ENCODE peak calls at places on chromosomes 13 and 19, in four cellular contexts. D is A549, Z is SK-N-SH, W is HepG2. A is an unnamed sample.

GRCh38 chr19:5557691-5558090 is 10.1 kb downstream of the TINCR start:
- DNase-seq in D (no peak), Z (no peak), W (no peak), A (no peak)

GRCh38 chr19:4976412-4977298 is 7.7 kb downstream of the KDM4B start:
- DNase-seq in D (peak), Z (peak), W (peak), A (peak)

GRCh38 chr19:44648536-44649370 is 5.0 kb downstream of the PVR start:
- DNase-seq in D (no peak), Z (no peak), W (no peak), A (no peak)

GRCh38 chr19:10510301-10510802 is 6.9 kb downstream of the S1PR5 start:
- DNase-seq in D (peak), Z (peak), W (peak), A (peak)

GRCh38 chr19:48962029-48962848 is 2.9 kb upstream of the FTL start:
- DNase-seq in D (peak), Z (no peak), W (peak), A (peak)

GRCh38 chr13:98749501-98749900 is 3.0 kb downstream of the SLC15A1 start:
- DNase-seq in D (no peak), Z (no peak), W (no peak), A (no peak)

GRCh38 chr19:37928527-37929286 is 21.7 kb downstream of the SIPA1L3 start:
- DNase-seq in D (peak), Z (no peak), W (no peak), A (peak)

GRCh38 chr19:28292822-28293500 is 920.0 kb downstream of the UQCRFS1 start:
- DNase-seq in D (no peak), Z (peak), W (no peak), A (no peak)

GRCh38 chr19:51258165-51258564 is 7.3 kb downstream of the SIGLECL1 start:
- DNase-seq in D (no peak), Z (no peak), W (no peak), A (peak)

GRCh38 chr13:73268306-73268705 is 209.5 kb downstream of the KLF5 start:
- DNase-seq in D (no peak), Z (no peak), W (no peak), A (no peak)

GRCh38 chr13:90545070-90545840 is 802.2 kb upstream of the MIR17HG start:
- DNase-seq in D (no peak), Z (no peak), W (no peak), A (peak)

GRCh38 chr13:40969169-40969901 is 49.8 kb downstream of the ELF1 start:
- DNase-seq in D (no peak), Z (no peak), W (no peak), A (peak)

GRCh38 chr19:42370667-42371066 is 19.4 kb downstream of the CNFN start:
- DNase-seq in D (no peak), Z (no peak), W (no peak), A (peak)

GRCh38 chr19:13044160-13044853 is 49.0 kb downstream of the NFIX start:
- DNase-seq in D (no peak), Z (no peak), W (no peak), A (no peak)

GRCh38 chr13:85772379-85772778 is 26.8 kb downstream of the SLITRK6 start:
- DNase-seq in D (no peak), Z (no peak), W (peak), A (no peak)

GRCh38 chr19:3150739-3151329 is 15.0 kb downstream of the GNA15 start:
- DNase-seq in D (no peak), Z (no peak), W (no peak), A (no peak)

GRCh38 chr19:38277969-38278680 is 13.8 kb downstream of the SPINT2 start:
- DNase-seq in D (no peak), Z (peak), W (no peak), A (no peak)

GRCh38 chr19:37007587-37008220 is 70.5 kb upstream of the ZNF420 start:
- DNase-seq in D (no peak), Z (peak), W (no peak), A (no peak)

GRCh38 chr13:40589285-40590109 is 76.9 kb downstream of the FOXO1 start:
- DNase-seq in D (no peak), Z (no peak), W (peak), A (peak)

GRCh38 chr19:13834308-13834790 is 39.1 kb downstream of the ZSWIM4 start:
- DNase-seq in D (peak), Z (no peak), W (no peak), A (no peak)

DNA sequence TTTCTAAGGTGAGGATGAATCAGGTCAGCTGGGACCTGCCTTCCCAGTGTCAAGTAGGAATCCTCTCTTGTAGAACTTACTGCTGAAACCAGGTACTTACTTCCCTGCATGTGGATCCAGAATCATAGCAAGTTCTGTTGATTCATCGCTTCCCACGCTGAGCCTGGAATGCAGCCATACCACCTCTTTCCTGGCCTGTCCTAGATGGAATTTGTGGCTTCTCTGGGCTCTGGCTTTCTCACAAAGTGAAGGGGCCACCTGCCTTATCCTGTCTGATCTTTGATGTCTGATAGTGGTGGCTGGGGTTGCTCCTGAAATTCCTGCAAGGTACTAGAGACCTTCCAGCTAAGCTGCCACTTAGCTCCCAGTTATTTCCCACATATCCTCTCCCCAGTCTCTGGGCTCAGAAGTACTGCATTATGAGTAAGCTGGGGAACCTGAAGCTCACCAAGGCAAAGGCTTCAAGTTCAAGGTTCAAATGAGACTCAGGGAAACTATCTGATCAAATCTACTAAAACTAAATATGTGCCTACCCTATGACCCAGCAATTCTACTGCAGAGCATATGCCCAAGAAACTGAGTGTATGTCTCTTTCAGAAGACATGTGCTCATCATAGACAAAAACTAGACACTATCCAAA is 103.5 kb downstream of the SUCLA2 start:
- DNase-seq in D (no peak), Z (no peak), W (peak), A (no peak)
- TF ChIP-seq MAX in D (no peak), Z (no peak), W (no peak), A (no peak)

DNA sequence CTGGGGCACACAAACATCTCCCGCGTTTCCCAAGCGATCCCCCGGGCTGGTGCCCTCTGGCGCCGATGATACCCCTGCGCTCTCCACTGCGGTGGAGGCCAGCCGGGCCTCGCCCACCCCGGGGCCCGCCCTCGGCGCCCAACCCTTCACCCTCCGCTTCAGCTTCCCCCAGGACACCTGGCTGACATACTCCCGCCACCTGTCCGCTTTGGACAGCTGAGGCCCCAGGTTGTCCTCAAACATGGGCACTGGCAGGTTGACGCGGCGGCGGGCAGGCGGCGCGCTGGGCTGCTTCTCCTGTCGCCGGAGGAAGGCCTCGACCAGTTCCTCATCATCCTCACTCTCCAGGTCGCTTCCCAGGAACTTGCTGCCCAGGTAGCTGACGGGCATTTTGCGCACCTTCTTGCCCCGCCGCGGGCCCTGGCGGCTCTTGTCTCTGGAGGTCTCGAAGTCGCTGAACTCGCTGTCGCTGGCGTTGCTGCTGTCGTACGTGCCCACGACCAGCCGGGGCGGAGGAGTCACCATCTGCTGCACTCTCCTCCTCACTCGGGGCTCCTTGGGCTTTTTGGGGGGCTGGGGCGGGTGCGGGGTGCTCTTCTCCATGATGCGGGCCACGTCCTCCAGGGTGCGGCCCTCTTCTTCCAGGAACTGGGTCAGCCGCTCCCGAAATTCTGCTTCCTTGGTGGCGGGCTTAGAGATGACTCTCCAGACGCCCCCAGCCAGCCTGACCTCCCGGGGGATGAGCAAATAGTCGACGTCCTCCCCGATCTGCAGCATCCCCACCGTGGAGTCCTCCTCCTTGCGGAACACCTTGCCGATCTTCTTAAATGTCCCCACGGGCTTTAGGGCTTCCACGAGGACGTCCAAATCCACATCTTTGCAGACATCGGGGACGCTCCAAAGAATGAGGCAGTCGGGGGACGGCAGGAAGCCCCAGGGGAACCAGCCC is 1.1 kb downstream of the CCDC8 start:
- DNase-seq in D (no peak), Z (no peak), W (no peak), A (no peak)
- TF ChIP-seq CTCF in D (no peak), Z (no peak), W (no peak), A (no peak)

DNA sequence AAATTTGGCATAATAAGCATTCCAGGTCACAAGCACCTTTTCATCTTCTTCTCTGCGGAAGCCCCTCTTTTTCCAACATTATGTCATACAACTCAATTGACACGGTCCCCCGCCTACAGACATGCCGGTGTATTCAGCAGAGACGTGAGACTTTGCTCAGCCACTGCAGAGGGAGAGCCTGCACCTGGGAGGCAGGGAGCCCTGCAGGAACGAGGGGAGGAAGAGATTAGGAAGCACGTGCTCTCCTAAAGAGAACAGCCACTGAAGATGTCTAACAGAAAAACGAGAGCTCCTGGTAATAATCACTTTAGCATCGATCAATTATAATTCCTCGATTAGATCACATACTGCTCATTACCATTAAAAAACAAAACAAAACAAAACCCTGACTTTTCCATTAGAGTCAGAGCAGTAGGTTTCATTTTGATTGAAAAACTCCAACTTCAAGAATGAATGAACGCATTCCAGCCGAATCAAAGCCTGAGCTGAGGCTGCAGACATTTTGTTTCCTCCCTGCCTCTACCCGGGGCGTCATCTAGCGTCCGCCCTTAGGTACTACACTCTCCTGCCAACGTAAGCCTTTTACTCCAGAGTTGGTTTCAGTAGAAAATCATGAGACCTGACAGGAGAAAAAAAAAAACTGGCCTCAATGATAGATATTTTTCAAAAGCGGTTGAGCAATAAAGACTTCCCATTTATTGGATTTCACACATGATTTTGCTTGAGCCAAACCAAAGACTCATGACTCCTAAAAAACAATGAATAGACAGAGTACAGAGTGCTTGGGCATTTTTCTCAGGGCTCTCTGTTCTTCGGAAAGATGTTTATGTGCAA is 194.5 kb downstream of the KATNAL1 start:
- DNase-seq in D (peak), Z (peak), W (peak), A (peak)
- H3K4me3 ChIP-seq in D (no peak), Z (peak), W (peak), A (no peak)

GRCh38 chr13:113656015-113656588 is 1.9 kb downstream of the ATP4B start:
- DNase-seq in D (no peak), Z (no peak), W (no peak), A (no peak)
- TF ChIP-seq MAX in D (no peak), Z (no peak), W (no peak), A (no peak)

DNA sequence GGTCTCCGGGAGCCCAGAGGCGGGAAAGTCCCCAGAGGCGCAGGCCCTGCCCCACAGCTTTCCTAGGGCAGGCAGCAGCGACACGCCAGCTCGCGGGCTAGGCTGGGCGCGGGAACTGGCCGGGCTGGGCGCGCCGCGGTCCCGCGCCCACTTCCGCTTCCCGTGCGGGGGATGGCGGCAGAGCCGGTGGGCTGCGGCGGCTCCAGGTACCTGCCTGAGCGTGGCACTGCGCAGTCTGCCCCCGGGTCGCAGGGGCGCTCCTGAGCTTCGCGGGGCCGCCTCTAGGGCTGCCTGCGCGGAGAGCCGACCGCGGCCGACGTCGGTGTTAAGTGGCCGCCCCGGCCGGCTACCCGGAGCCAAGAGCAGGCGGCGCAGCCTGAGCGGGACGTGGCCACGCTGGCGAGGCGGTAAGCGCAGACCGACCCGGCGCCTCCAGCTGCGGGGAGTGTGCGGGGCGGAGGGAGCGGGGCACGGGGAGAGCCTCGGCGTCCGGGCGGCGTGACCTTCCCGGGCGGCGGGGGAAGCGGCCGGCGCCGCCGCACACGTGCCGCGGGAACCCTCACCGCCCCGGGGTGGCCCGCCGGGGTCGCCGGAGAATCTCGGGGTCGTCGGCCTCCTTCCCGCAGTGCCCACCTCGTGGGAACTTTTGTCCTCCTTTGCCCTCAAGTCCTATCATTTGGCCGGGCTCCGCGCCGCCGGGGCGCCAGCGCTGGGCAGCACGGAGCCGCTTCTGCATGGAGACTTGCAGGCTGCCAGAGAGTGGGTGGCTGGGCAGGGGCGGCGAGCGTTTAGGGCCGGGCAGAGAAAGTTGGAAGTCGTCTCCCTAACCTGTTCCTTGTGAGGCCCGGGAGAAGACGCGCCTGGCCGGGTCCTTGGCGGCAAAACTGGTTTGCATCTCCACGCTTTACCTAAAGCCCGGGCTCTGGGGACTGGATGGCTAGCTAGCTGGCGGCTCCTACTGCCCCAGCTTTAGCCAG is 31.4 kb upstream of the MPHOSPH8 start:
- DNase-seq in D (peak), Z (peak), W (peak), A (peak)
- TF ChIP-seq CTCF in D (peak), Z (peak), W (peak), A (no peak)

GRCh38 chr19:30064021-30064699 is 122.1 kb downstream of the URI1 start:
- DNase-seq in D (no peak), Z (no peak), W (no peak), A (no peak)
- H3K4me3 ChIP-seq in D (no peak), Z (no peak), W (no peak), A (no peak)

A was measured in NB4.